ENCODE peak calls at places on chromosome 18, in nine cellular contexts. K, F, T, P, X, Y, I, U and E are unnamed samples.

GRCh38 chr18:28065031-28065792 is 111.7 kb downstream of the CDH2 start:
- DNase-seq in U (no peak), Y (no peak), P (peak; percentile 16), X (peak; percentile 92), T (no peak), F (no peak), I (no peak), K (peak; percentile 68), E (no peak)

GRCh38 chr18:808502-808901 is 3.5 kb downstream of the YES1 start:
- DNase-seq in X (no peak), P (no peak), U (no peak), I (no peak), Y (no peak), F (no peak), T (no peak), K (no peak), E (no peak)

GRCh38 chr18:39946623-39947061 is 2008.4 kb upstream of the PIK3C3 start:
- DNase-seq in I (no peak), Y (no peak), K (peak; percentile 96), U (no peak), T (no peak), F (peak; percentile 51), X (peak; percentile 68), P (peak; percentile 5), E (no peak)

GRCh38 chr18:59878644-59879043 is 21.2 kb upstream of the PMAIP1 start:
- DNase-seq in P (no peak), T (no peak), K (no peak), X (no peak), Y (no peak), I (peak; percentile 27), U (peak; percentile 13), F (no peak), E (no peak)

GRCh38 chr18:33812186-33812585 is 234.2 kb downstream of the ASXL3 start:
- DNase-seq in K (no peak), P (no peak), U (no peak), Y (no peak), F (no peak), T (no peak), X (no peak), I (no peak), E (no peak)

GRCh38 chr18:35968278-35968880 is 4.1 kb upstream of the RMP24 start:
- DNase-seq in P (no peak), U (no peak), I (no peak), K (no peak), F (no peak), T (no peak), X (no peak), Y (no peak), E (no peak)

GRCh38 chr18:50578651-50579050 is 18.8 kb downstream of the MAPK4 start:
- DNase-seq in F (no peak), I (no peak), U (no peak), T (no peak), X (no peak), P (peak; percentile 13), Y (no peak), K (no peak), E (no peak)

GRCh38 chr18:25345432-25345831 is 6.5 kb downstream of the ZNF521 start:
- DNase-seq in K (peak; percentile 46), T (no peak), X (no peak), P (no peak), U (no peak), I (no peak), F (no peak), Y (no peak), E (no peak)

GRCh38 chr18:51162617-51163016 is 34.9 kb downstream of the MEX3C start:
- DNase-seq in U (no peak), K (no peak), T (no peak), P (no peak), Y (no peak), I (no peak), F (no peak), X (no peak), E (peak; percentile 32)

GRCh38 chr18:63979409-63979908 is 9.6 kb downstream of the SERPINB8 start:
- DNase-seq in F (peak; percentile 87), Y (peak; percentile 52), U (no peak), K (peak; percentile 69), X (peak; percentile 80), I (peak; percentile 55), P (peak; percentile 36), T (peak; percentile 33), E (no peak)

GRCh38 chr18:75837316-75837715 is 409.8 kb upstream of the SMIM21 start:
- DNase-seq in U (peak; percentile 56), F (no peak), X (no peak), K (no peak), T (no peak), I (no peak), Y (no peak), P (no peak), E (no peak)

GRCh38 chr18:75219684-75220083 is 9.1 kb downstream of the TSHZ1 start:
- DNase-seq in K (no peak), X (no peak), I (no peak), F (no peak), P (no peak), U (no peak), T (no peak), Y (no peak), E (no peak)

GRCh38 chr18:51821610-51822009 is 518.4 kb upstream of the DCC start:
- DNase-seq in U (no peak), X (no peak), I (no peak), F (no peak), P (no peak), K (no peak), T (no peak), Y (no peak), E (no peak)

GRCh38 chr18:68316636-68317035 is 398.3 kb downstream of the TMX3 start:
- DNase-seq in X (peak; percentile 34), T (no peak), U (no peak), P (no peak), Y (no peak), I (no peak), K (peak; percentile 51), F (peak; percentile 2), E (no peak)

GRCh38 chr18:54357082-54357659 is 487 bp downstream of the STARD6 start:
- DNase-seq in Y (no peak), F (no peak), U (no peak), I (peak; percentile 28), P (no peak), K (no peak), X (no peak), T (no peak), E (no peak)

GRCh38 chr18:54359233-54359632 is 1.5 kb downstream of the C18orf54 start:
- DNase-seq in U (no peak), X (peak; percentile 31), K (peak; percentile 10), Y (no peak), I (no peak), T (no peak), P (no peak), F (no peak), E (no peak)

GRCh38 chr18:54360406-54360805 is 2.7 kb downstream of the C18orf54 start:
- DNase-seq in Y (no peak), I (no peak), P (no peak), K (no peak), F (no peak), T (no peak), X (peak; percentile 34), U (no peak), E (no peak)

GRCh38 chr18:54358495-54358793 is 738 bp downstream of the C18orf54 start:
- DNase-seq in U (no peak), P (peak; percentile 12), Y (no peak), F (no peak), X (no peak), T (no peak), K (peak; percentile 24), I (no peak), E (no peak)

GRCh38 chr18:54357660-54358494 is at the start of the genes C18orf54 and STARD6:
- DNase-seq in X (peak; percentile 95), P (peak; percentile 77), T (peak; percentile 86), Y (peak; percentile 97), F (peak; percentile 97), K (peak; percentile 88), I (peak; percentile 94), U (peak; percentile 96), E (peak; percentile 89)
- TF ChIP-seq CTCF in X (peak; percentile 45), P (peak; percentile 48), T (peak; percentile 63), Y (peak; percentile 55), F (peak; percentile 78), K (peak; percentile 23), I (peak; percentile 67), U (peak; percentile 36), E (peak; percentile 54)

DNA sequence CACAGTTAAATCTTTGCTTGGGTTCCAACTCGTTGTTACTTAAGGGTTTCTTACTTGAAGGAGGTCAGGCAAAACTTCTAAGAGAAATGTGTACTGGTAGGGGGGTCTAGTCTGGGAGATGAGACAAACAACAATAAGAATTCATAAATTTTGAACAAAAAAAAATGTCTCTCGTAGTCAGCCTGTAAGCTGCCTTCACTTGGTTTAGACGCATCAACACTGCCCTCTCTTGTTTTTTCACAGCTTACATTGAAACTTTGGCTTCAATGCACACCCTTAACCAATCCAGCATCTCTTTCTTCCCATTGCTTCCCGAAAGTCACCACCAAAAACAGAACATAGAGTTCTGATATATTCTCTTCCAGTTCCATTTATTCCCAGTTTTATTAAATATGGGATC is 576.4 kb upstream of the PIK3C3 start:
- DNase-seq in T (no peak), P (no peak), I (no peak), Y (no peak), F (peak; percentile 60), U (no peak), X (peak; percentile 85), K (peak; percentile 31), E (no peak)
- TF ChIP-seq CTCF in T (no peak), P (no peak), I (peak; percentile 20), Y (no peak), F (peak; percentile 76), U (peak; percentile 60), X (peak; percentile 59), K (peak; percentile 22), E (no peak)

GRCh38 chr18:57141208-57142129 is 5.4 kb upstream of the BOD1L2 start:
- DNase-seq in X (no peak), F (no peak), I (no peak), Y (no peak), P (no peak), T (no peak), K (no peak), U (no peak), E (no peak)

GRCh38 chr18:57131782-57132181 is 15.1 kb upstream of the BOD1L2 start:
- DNase-seq in U (no peak), Y (no peak), T (no peak), I (no peak), P (no peak), K (no peak), X (no peak), F (no peak), E (no peak)

GRCh38 chr18:57137847-57138246 is 9.0 kb upstream of the BOD1L2 start:
- DNase-seq in I (no peak), X (no peak), F (no peak), T (no peak), P (no peak), K (no peak), U (no peak), Y (no peak), E (no peak)

GRCh38 chr18:57134564-57135211 is 12.2 kb upstream of the BOD1L2 start:
- DNase-seq in Y (no peak), T (no peak), I (no peak), K (no peak), P (no peak), X (no peak), U (no peak), F (peak; percentile 11), E (no peak)

GRCh38 chr18:57135705-57136104 is 11.2 kb upstream of the BOD1L2 start:
- DNase-seq in Y (no peak), T (no peak), K (no peak), F (peak; percentile 20), I (no peak), U (no peak), P (no peak), X (no peak), E (no peak)
- TF ChIP-seq CTCF in Y (no peak), T (no peak), K (peak; percentile 14), F (peak; percentile 15), I (no peak), U (no peak), P (no peak), X (no peak), E (no peak)

GRCh38 chr18:41395695-41396094 is 559.3 kb upstream of the PIK3C3 start:
- DNase-seq in I (no peak), P (no peak), X (peak; percentile 22), Y (no peak), U (no peak), F (no peak), T (no peak), K (no peak), E (no peak)
- TF ChIP-seq CTCF in I (no peak), P (no peak), X (peak; percentile 19), Y (no peak), U (peak; percentile 16), F (no peak), T (no peak), K (no peak), E (no peak)